ENCODE peak calls at places on chromosomes 7 and 10, in six cellular contexts. M, O, Z, J, V and C are unnamed samples.

GRCh38 chr10:53754851-53755250 is 982.3 kb upstream of the MBL2 start:
- DNase-seq in J (peak; percentile 13), Z (peak; percentile 27), V (no peak), O (no peak), M (no peak), C (no peak)

GRCh38 chr7:131861620-131862346 is 305.4 kb upstream of the PODXL start:
- DNase-seq in O (peak; percentile 34), Z (no peak), M (no peak), V (no peak), J (no peak), C (no peak)

GRCh38 chr10:54124209-54124890 is 676.7 kb downstream of the PCDH15 start:
- DNase-seq in V (no peak), O (no peak), J (no peak), Z (no peak), M (no peak), C (no peak)

GRCh38 chr7:84801396-84801795 is 385.5 kb downstream of the SEMA3D start:
- DNase-seq in J (no peak), M (no peak), V (no peak), O (no peak), Z (no peak), C (no peak)

GRCh38 chr7:44045226-44046014 is 918 bp downstream of the DBNL start:
- DNase-seq in O (no peak), Z (peak; percentile 38), M (peak; percentile 73), J (no peak), V (no peak), C (no peak)

GRCh38 chr10:91887075-91887899 is 22.0 kb downstream of the FGFBP3 start:
- DNase-seq in V (peak; percentile 90), O (no peak), J (peak; percentile 69), Z (peak; percentile 96), M (peak; percentile 38), C (peak; percentile 93)

GRCh38 chr7:34090796-34091195 is 185.5 kb downstream of the BMPER start:
- DNase-seq in Z (no peak), M (no peak), V (no peak), O (peak; percentile 5), J (peak; percentile 17), C (no peak)

GRCh38 chr10:123270221-123270620 is 116.0 kb downstream of the BUB3 start:
- DNase-seq in O (peak; percentile 25), M (no peak), V (no peak), Z (no peak), J (no peak), C (no peak)

GRCh38 chr10:110008518-110009339 is 945 bp downstream of the ADD3 start:
- DNase-seq in J (no peak), O (no peak), M (peak; percentile 38), Z (peak; percentile 64), V (no peak), C (peak; percentile 15)

GRCh38 chr7:139853576-139854511 is 24.8 kb downstream of the TBXAS1 start:
- DNase-seq in Z (no peak), O (peak; percentile 83), V (peak; percentile 22), J (peak; percentile 93), M (peak; percentile 80), C (no peak)

GRCh38 chr10:78886129-78886528 is 182.6 kb upstream of the ZMIZ1 start:
- DNase-seq in Z (no peak), V (no peak), M (no peak), J (no peak), O (no peak), C (no peak)

GRCh38 chr7:46072722-46073121 is 151.7 kb upstream of the IGFBP3 start:
- DNase-seq in J (no peak), O (no peak), M (peak; percentile 25), Z (no peak), V (no peak), C (no peak)

GRCh38 chr7:82375068-82375467 is 68.5 kb downstream of the CACNA2D1 start:
- DNase-seq in Z (no peak), M (no peak), J (no peak), O (no peak), V (no peak), C (no peak)
- H3K4me3 ChIP-seq in Z (no peak overlapping the region), M (no peak overlapping the region), J (no peak overlapping the region), O (no peak overlapping the region), V (no peak overlapping the region), C (no peak overlapping the region)

GRCh38 chr7:121940907-121941306 is 67.9 kb downstream of the PTPRZ1 start:
- DNase-seq in O (no peak), J (no peak), V (no peak), Z (no peak), M (no peak), C (no peak)

GRCh38 chr7:121937224-121937623 is 64.3 kb downstream of the PTPRZ1 start:
- DNase-seq in J (no peak), M (no peak), V (no peak), O (no peak), Z (no peak), C (no peak)

GRCh38 chr7:121932768-121933167 is 59.8 kb downstream of the PTPRZ1 start:
- DNase-seq in O (no peak), J (no peak), M (no peak), Z (no peak), V (no peak), C (no peak)

GRCh38 chr7:121941836-121942235 is 68.9 kb downstream of the PTPRZ1 start:
- DNase-seq in J (no peak), V (no peak), O (no peak), M (no peak), Z (no peak), C (no peak)

GRCh38 chr7:121938429-121938996 is 65.6 kb downstream of the PTPRZ1 start:
- DNase-seq in J (no peak), M (no peak), O (no peak), V (no peak), Z (peak; percentile 43), C (no peak)
- H2BK5ac ChIP-seq in J (no peak overlapping the region), M (no peak overlapping the region), O (no peak overlapping the region), V (peak overlapping the region; percentile 98), Z (no peak overlapping the region), C (no peak overlapping the region)

GRCh38 chr10:119165171-119166110 is at the start of gene SFXN4:
- DNase-seq in J (peak; percentile 59), V (peak; percentile 79), Z (peak; percentile 64), M (peak; percentile 78), O (peak; percentile 24), C (peak; percentile 51)

GRCh38 chr10:119162693-119163092 is 2.8 kb downstream of the SFXN4 start:
- DNase-seq in J (no peak), V (no peak), M (no peak), O (no peak), Z (no peak), C (no peak)

GRCh38 chr10:119167041-119167440 is 1.5 kb upstream of the SFXN4 start:
- DNase-seq in M (no peak), V (no peak), Z (no peak), J (no peak), O (no peak), C (no peak)

GRCh38 chr10:119166111-119166500 is 592 bp upstream of the SFXN4 start:
- DNase-seq in M (no peak), O (no peak), J (no peak), Z (no peak), V (peak; percentile 52), C (no peak)

DNA sequence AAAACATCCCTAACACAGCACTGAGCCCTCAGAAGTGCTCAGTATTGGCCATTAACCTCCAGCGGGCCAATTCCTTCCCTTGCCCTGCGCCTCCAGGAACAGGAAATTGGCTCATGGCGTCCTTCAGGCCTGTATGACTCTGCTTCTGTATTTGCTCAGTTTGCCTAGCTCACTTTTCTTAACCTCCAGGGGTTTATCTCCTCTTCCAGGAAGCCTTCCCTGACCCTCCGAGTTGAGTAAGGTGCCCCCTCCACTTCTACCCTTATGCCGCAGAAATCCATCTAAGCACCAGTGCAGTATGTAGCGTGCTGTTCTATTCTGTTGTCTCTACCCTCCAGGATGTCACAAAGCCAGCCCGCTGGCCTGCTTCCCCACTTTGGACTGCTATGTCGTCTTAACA is 1.1 kb upstream of the SFXN4 start:
- DNase-seq in M (no peak), O (no peak), V (no peak), Z (no peak), J (no peak), C (no peak)
- H3K27ac ChIP-seq in M (no peak overlapping the region), O (no peak overlapping the region), V (no peak overlapping the region), Z (no peak overlapping the region), J (no peak overlapping the region), C (no peak overlapping the region)

DNA sequence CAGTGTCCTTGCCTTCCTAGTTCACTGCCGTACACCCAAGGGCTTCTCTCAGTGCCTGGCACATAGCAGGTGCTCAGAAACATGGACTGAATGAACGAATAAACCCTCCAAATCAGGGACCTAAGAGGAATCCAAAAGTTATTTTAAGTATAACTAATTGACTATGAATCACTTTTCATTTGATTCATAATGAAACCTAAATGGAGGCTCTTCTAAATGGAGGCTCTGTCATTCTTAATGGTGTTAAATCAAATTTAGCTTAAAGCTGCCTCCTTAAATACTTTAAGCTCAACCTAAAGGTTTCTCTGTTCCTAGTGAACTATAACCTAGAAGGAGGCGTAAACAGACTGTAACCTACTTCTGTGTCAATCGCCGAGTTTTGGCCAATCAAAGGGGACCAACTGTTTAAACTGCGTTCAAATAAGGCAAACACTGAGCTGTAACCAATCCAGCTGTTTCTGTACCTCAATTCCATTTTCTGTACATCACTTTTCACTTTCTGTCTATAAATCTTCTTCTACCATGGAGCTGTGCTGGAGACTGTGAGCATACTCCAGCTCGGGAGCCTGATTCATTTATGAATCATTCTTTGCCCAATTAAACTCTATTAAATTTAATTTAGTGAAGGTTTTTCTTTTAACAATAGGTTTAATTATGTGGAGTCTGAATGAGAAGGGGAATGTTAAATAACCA is 11.0 kb downstream of the PYROXD2 start:
- DNase-seq in O (peak; percentile 75), J (peak; percentile 44), V (no peak), Z (no peak), M (no peak), C (no peak)
- H3K4me3 ChIP-seq in O (peak overlapping the region; percentile 16), J (no peak overlapping the region), V (no peak overlapping the region), Z (no peak overlapping the region), M (no peak overlapping the region), C (no peak overlapping the region)

GRCh38 chr10:72265508-72265907 is 8.2 kb upstream of the DDIT4 start:
- DNase-seq in V (no peak), O (no peak), J (no peak), M (no peak), Z (peak; percentile 65), C (no peak)
- H2BK5ac ChIP-seq in V (peak overlapping the region; percentile 62), O (no peak overlapping the region), J (no peak overlapping the region), M (peak overlapping the region; percentile 32), Z (peak overlapping the region; percentile 45), C (no peak overlapping the region)

GRCh38 chr10:122044713-122045112 is 55.8 kb downstream of the TACC2 start:
- DNase-seq in Z (peak; percentile 38), J (peak; percentile 43), M (no peak), V (no peak), O (peak; percentile 53), C (no peak)

GRCh38 chr10:122044045-122044661 is 55.2 kb downstream of the TACC2 start:
- DNase-seq in M (no peak), O (peak; percentile 49), J (no peak), Z (peak; percentile 49), V (no peak), C (peak; percentile 50)

GRCh38 chr10:122042836-122043235 is 53.9 kb downstream of the TACC2 start:
- DNase-seq in O (no peak), J (no peak), V (no peak), M (no peak), Z (no peak), C (no peak)

GRCh38 chr10:122045212-122045611 is 56.2 kb downstream of the TACC2 start:
- DNase-seq in J (no peak), M (no peak), V (no peak), Z (no peak), O (no peak), C (no peak)

DNA sequence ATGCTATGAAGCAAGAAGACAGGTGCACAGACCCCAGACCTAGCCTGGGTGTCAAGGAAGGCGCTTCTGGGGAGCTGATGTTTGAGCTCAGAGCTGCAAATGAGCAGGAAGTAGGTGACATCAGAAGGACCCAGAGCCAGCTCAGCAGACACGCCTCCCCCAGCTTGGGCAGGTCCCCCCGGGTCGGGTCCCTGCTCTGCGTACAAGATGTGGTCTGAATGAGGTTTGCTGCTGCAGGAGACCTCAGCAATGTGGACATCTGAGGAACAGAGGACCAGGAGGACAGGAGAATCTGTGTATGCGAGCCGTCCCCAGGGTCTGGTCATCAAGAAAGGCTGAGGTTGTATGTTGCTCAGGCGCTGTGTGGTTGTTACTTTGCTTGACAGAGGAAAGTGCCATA is 51.8 kb downstream of the TACC2 start:
- DNase-seq in M (no peak), J (no peak), V (no peak), O (no peak), Z (no peak), C (no peak)
- H3K27ac ChIP-seq in M (no peak overlapping the region), J (no peak overlapping the region), V (no peak overlapping the region), O (no peak overlapping the region), Z (no peak overlapping the region), C (no peak overlapping the region)